ENCODE peak calls at places on chromosomes 11 and 22, in ten cellular contexts. Y, E, T, B, F, L, D, Z, H and I are unnamed samples.

GRCh38 chr11:108906329-108906728 is 241.5 kb downstream of the DDX10 start:
- DNase-seq in H (no peak), Z (no peak), B (no peak), F (no peak), E (no peak), D (no peak), T (no peak), L (no peak), Y (peak; percentile 50), I (no peak)

GRCh38 chr22:25896098-25896497 is 154.1 kb downstream of the MYO18B start:
- DNase-seq in E (no peak), F (no peak), Z (peak; percentile 28), L (no peak), B (peak; percentile 16), H (no peak), D (no peak), Y (no peak), T (no peak), I (no peak)

GRCh38 chr22:25777870-25778269 is 35.9 kb downstream of the MYO18B start:
- DNase-seq in D (no peak), Z (peak; percentile 60), L (peak; percentile 47), F (no peak), E (no peak), T (no peak), H (no peak), B (no peak), Y (peak; percentile 49), I (no peak)

GRCh38 chr11:2204361-2205213 is 33.0 kb upstream of the TH start:
- DNase-seq in Y (no peak), L (no peak), B (no peak), Z (no peak), T (peak; percentile 4), D (no peak), E (peak; percentile 62), F (no peak), H (peak; percentile 53), I (peak; percentile 5)

GRCh38 chr11:106398396-106399074 is 321.1 kb downstream of the AASDHPPT start:
- DNase-seq in D (no peak), F (no peak), Z (no peak), B (no peak), L (peak; percentile 3), H (no peak), E (no peak), T (no peak), Y (peak; percentile 39), I (no peak)

GRCh38 chr22:41636467-41636866 is 15.4 kb downstream of the XRCC6 start:
- DNase-seq in H (peak; percentile 54), D (no peak), F (no peak), T (no peak), Z (no peak), L (no peak), E (peak; percentile 69), Y (peak; percentile 58), B (no peak), I (peak; percentile 30)

GRCh38 chr11:102007567-102008437 is 39.4 kb upstream of the CFAP300 start:
- DNase-seq in Z (peak; percentile 23), H (no peak), D (no peak), L (peak; percentile 25), T (no peak), Y (peak; percentile 57), B (peak; percentile 44), E (no peak), F (no peak), I (no peak)

GRCh38 chr11:43983221-43983795 is 40.9 kb downstream of the C11orf96 start:
- DNase-seq in H (no peak), B (no peak), Y (no peak), L (peak; percentile 28), F (no peak), D (no peak), T (no peak), E (peak; percentile 29), Z (no peak), I (no peak)

DNA sequence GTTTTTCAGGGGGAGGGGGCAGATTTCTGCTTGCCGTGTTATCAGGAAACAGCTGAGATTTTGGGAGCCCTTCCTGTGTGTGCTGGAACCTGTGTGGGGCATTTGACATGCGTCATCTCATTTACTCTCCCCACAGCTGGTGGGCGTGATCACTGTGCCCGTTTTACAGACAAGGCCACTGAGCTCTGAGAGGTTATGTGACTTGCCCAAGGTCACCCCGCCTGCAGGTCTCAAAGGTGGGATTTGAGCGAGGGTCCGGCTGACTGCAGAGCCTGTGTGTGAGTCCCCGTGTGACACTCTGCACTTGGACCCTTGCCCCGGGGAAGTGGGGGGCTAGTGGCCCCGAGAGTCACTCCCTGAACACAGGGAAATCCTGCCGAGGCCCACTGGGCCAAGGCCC is 48.5 kb upstream of the GCAT start:
- DNase-seq in F (no peak), E (no peak), T (no peak), Z (no peak), D (no peak), L (no peak), Y (no peak), B (no peak), H (no peak), I (no peak)
- TF ChIP-seq CTCF in F (no peak), E (no peak), T (no peak), Z (no peak), D (no peak), L (no peak), Y (no peak), B (no peak), H (no peak), I (no peak)

GRCh38 chr11:40513281-40513680 is 946.2 kb downstream of the LRRC4C start:
- DNase-seq in Z (no peak), D (no peak), L (no peak), Y (no peak), H (no peak), E (no peak), T (no peak), F (no peak), B (no peak), I (no peak)

GRCh38 chr11:40508307-40508706 is 951.1 kb downstream of the LRRC4C start:
- DNase-seq in L (no peak), H (no peak), B (no peak), D (no peak), Y (no peak), Z (no peak), T (no peak), F (no peak), E (no peak), I (no peak)

GRCh38 chr11:40517122-40517521 is 942.3 kb downstream of the LRRC4C start:
- DNase-seq in T (no peak), F (no peak), Y (no peak), D (no peak), E (no peak), H (no peak), Z (no peak), B (no peak), L (no peak), I (no peak)

GRCh38 chr11:40514124-40514523 is 945.3 kb downstream of the LRRC4C start:
- DNase-seq in L (no peak), D (no peak), Y (no peak), Z (no peak), E (no peak), H (no peak), F (no peak), T (no peak), B (no peak), I (no peak)
- TF ChIP-seq CTCF in L (no peak), D (no peak), Y (no peak), Z (no peak), E (no peak), H (no peak), F (no peak), T (no peak), B (no peak), I (no peak)

GRCh38 chr22:28004021-28004420 is 85.0 kb upstream of the PITPNB start:
- DNase-seq in T (no peak), F (no peak), E (no peak), H (no peak), B (no peak), Y (no peak), L (no peak), D (no peak), Z (no peak), I (no peak)
- TF ChIP-seq CTCF in T (no peak), F (no peak), E (no peak), H (no peak), B (no peak), Y (no peak), L (no peak), D (peak; percentile 17), Z (no peak), I (no peak)

DNA sequence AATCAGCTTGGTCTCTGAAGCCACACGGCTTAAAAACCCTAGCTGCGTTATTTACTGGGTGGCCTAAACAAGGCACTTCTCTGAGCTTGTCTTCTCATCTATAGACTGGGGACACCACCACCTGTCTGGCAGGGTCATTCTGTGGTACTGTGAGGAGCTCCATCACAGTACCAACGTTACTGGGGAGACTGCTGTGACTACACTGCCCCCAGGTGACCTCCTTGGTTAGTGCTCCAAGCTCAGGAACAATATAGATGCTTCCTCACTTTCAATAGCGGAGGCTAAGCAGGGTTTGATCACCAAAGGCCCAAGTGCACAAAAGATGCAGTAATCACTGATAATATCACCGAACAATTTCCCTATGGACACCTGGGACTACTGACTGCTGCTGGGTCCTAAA is 18.9 kb downstream of the PRPF19 start:
- DNase-seq in T (peak; percentile 66), H (no peak), E (no peak), F (no peak), Z (peak; percentile 54), Y (peak; percentile 41), B (peak; percentile 38), D (peak; percentile 58), L (peak; percentile 41), I (no peak)
- TF ChIP-seq CTCF in T (peak; percentile 13), H (peak; percentile 31), E (no peak), F (no peak), Z (peak; percentile 52), Y (peak; percentile 74), B (no peak), D (peak; percentile 75), L (peak; percentile 49), I (peak; percentile 66)